ENCODE peak calls at places on chromosomes 6 and 20, in four cellular contexts. Q is transverse colon, N is breast epithelium, P is stomach. H is an unnamed sample.

GRCh38 chr20:1391640-1392442 is 1.0 kb downstream of the FKBP1A start:
- DNase-seq in Q (no peak), N (no peak), P (no peak), H (no peak)

GRCh38 chr6:8174571-8174970 is 72.2 kb upstream of the EEF1E1 start:
- DNase-seq in N (no peak), Q (no peak), P (no peak), H (no peak)

GRCh38 chr6:168377481-168377850 is 57.9 kb upstream of the DACT2 start:
- DNase-seq in P (no peak), Q (no peak), N (no peak), H (no peak)

GRCh38 chr20:62358728-62359490 is 8.2 kb downstream of the LAMA5 start:
- DNase-seq in N (no peak), Q (no peak), P (no peak), H (peak)

GRCh38 chr20:25236450-25237304 is 11.2 kb upstream of the PYGB start:
- DNase-seq in Q (no peak), N (no peak), P (no peak), H (no peak)

GRCh38 chr20:32702706-32703425 is 29.1 kb upstream of the C20orf203 start:
- DNase-seq in Q (no peak), N (no peak), P (no peak), H (no peak)

GRCh38 chr20:17083738-17084137 is 143.1 kb upstream of the PCSK2 start:
- DNase-seq in N (no peak), Q (no peak), P (no peak), H (no peak)

GRCh38 chr20:49948809-49949507 is 12.8 kb downstream of the RNF114 start:
- DNase-seq in Q (no peak), N (no peak), P (no peak), H (no peak)

GRCh38 chr6:107271208-107271790 is 156.0 kb upstream of the BEND3 start:
- DNase-seq in N (no peak), P (no peak), Q (no peak), H (no peak)

GRCh38 chr6:157912326-157912725 is 69.3 kb upstream of the SYNJ2 start:
- DNase-seq in Q (no peak), P (no peak), N (no peak), H (no peak)

GRCh38 chr6:25359891-25360290 is 80.7 kb downstream of the CARMIL1 start:
- DNase-seq in N (no peak), Q (peak), P (no peak), H (no peak)

GRCh38 chr6:143792402-143793339 is 50.5 kb upstream of the LTV1 start:
- DNase-seq in P (no peak), N (no peak), Q (no peak), H (no peak)

GRCh38 chr20:45863543-45864470 is 6.4 kb downstream of the ZSWIM3 start:
- DNase-seq in Q (no peak), N (no peak), P (no peak), H (no peak)

GRCh38 chr6:144423167-144423566 is 138.0 kb downstream of the UTRN start:
- DNase-seq in Q (no peak), P (no peak), N (no peak), H (no peak)

GRCh38 chr6:28922004-28922840 is 1.6 kb downstream of the TRIM27 start:
- DNase-seq in N (no peak), Q (peak), P (peak), H (no peak)

GRCh38 chr20:22499475-22500174 is 84.7 kb downstream of the FOXA2 start:
- DNase-seq in P (no peak), Q (peak), N (no peak), H (no peak)

GRCh38 chr6:34202329-34203201 is 34.1 kb upstream of the HMGA1 start:
- DNase-seq in N (no peak), P (no peak), Q (no peak), H (no peak)

GRCh38 chr6:125099211-125100017 is 54.2 kb upstream of the TPD52L1 start:
- DNase-seq in N (peak), Q (peak), P (peak), H (peak)

GRCh38 chr6:121435444-121436069 is at the start of gene GJA1:
- DNase-seq in Q (peak), N (no peak), P (no peak), H (no peak)

GRCh38 chr6:165726290-165726875 is 63.3 kb upstream of the PDE10A start:
- DNase-seq in N (no peak), Q (no peak), P (no peak), H (no peak)

GRCh38 chr6:159969921-159970320 is 1.0 kb downstream of the IGF2R start:
- DNase-seq in P (peak), Q (peak), N (no peak), H (peak)
- TF ChIP-seq POLR2A in P (no peak), Q (peak), N (no peak), H (peak)

GRCh38 chr20:44067650-44068081 is 119.3 kb downstream of the JPH2 start:
- DNase-seq in P (peak), Q (no peak), N (peak), H (peak)

GRCh38 chr20:44069203-44069931 is 117.6 kb downstream of the JPH2 start:
- DNase-seq in P (peak), N (no peak), Q (peak), H (no peak)

GRCh38 chr20:44068780-44069191 is 118.2 kb downstream of the JPH2 start:
- DNase-seq in Q (no peak), P (peak), N (no peak), H (peak)

GRCh38 chr20:44066645-44067606 is 120.1 kb downstream of the JPH2 start:
- DNase-seq in Q (no peak), P (peak), N (no peak), H (no peak)

DNA sequence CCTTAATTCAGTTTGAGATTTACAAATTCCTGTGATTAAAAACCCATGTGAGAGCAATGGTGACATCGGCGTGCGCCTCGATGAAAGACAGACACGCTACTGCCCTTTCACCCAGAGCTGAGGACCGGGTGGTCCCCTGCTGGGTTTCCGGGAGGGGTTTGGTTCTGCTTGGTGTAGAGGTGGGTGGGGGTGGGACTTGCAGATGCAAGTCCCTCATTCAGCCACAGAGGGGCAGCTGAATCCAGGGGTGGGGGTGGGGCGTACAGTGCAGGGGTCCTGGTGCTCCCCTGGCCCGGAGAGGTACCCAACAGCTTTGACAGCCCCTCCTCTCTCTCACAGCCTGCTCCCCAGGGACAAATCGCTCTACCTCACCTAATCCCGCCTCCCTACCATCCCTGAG is 118.7 kb downstream of the JPH2 start:
- DNase-seq in N (peak), Q (no peak), P (no peak), H (peak)
- TF ChIP-seq CTCF in N (no peak), Q (no peak), P (no peak), H (no peak)

GRCh38 chr6:102798631-102799030 is 1405.1 kb downstream of the GRIK2 start:
- DNase-seq in P (no peak), Q (no peak), N (no peak), H (no peak)
- H3K4me3 ChIP-seq in P (no peak), Q (no peak), N (no peak), H (no peak)

GRCh38 chr6:36025932-36026327 is 1.5 kb upstream of the SLC26A8 start:
- DNase-seq in P (no peak), Q (no peak), N (no peak), H (no peak)

GRCh38 chr6:36027501-36028087 is at the start of gene MAPK14:
- DNase-seq in N (peak), Q (peak), P (peak), H (peak)

GRCh38 chr6:36028887-36029324 is 1.3 kb downstream of the MAPK14 start:
- DNase-seq in N (no peak), Q (peak), P (peak), H (peak)

GRCh38 chr6:36029464-36029863 is 1.9 kb downstream of the MAPK14 start:
- DNase-seq in N (no peak), P (no peak), Q (no peak), H (no peak)

GRCh38 chr6:36028088-36028886 is 679 bp downstream of the MAPK14 start:
- DNase-seq in N (no peak), P (peak), Q (peak), H (peak)
- TF ChIP-seq POLR2A in N (no peak), P (no peak), Q (peak), H (no peak)

DNA sequence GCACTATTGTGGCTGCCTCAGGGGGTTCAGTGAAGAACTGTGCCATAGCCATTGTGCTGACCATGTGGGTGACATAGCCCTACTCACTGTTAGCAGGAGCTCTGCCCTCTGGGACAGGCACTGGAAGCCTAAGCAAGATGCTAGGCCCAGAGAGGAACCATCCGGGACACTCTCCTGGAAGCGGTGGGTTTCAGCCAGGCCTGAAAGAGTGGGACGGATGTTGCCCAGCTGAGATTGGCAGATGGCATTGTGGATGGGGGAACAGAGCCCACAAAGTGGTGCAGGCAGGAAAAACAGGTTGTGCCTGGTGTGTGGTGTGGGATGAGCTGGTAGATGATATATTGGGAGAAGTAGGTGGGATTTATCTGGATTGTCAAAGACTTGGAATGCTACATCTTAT is 40.1 kb downstream of the DLGAP4 start:
- DNase-seq in P (no peak), Q (no peak), N (no peak), H (no peak)
- TF ChIP-seq CTCF in P (no peak), Q (no peak), N (no peak), H (no peak)